ENCODE peak calls at places on chromosomes 16 and 17, in nine cellular contexts. One of them, this sample, is unnamed.

GRCh38 chr17:42340691-42341127 is 47.5 kb downstream of the STAT3 start:
- DNase-seq in endodermal cell: no peak
- DNase-seq in BE2C: no peak
- DNase-seq in upper lobe of right lung: no peak
- DNase-seq in uterus: no peak
- DNase-seq in vagina: no peak
- DNase-seq in endothelial cell of umbilical vein: no peak
- DNase-seq in skeletal muscle cell: no peak
- DNase-seq in fibroblast of lung: no peak
- DNase-seq in this sample: no peak

GRCh38 chr16:46844771-46845170 is 13.8 kb upstream of the C16orf87 start:
- DNase-seq in endodermal cell: peak
- DNase-seq in BE2C: no peak
- DNase-seq in upper lobe of right lung: no peak
- DNase-seq in uterus: no peak
- DNase-seq in vagina: no peak
- DNase-seq in endothelial cell of umbilical vein: no peak
- DNase-seq in skeletal muscle cell: no peak
- DNase-seq in fibroblast of lung: peak
- DNase-seq in this sample: no peak

GRCh38 chr16:87978127-87978526 is 26.9 kb downstream of the BANP start:
- DNase-seq in endodermal cell: no peak
- DNase-seq in BE2C: no peak
- DNase-seq in upper lobe of right lung: no peak
- DNase-seq in uterus: no peak
- DNase-seq in vagina: no peak
- DNase-seq in endothelial cell of umbilical vein: no peak
- DNase-seq in skeletal muscle cell: no peak
- DNase-seq in fibroblast of lung: no peak
- DNase-seq in this sample: no peak

GRCh38 chr16:11550651-11551498 is 35.8 kb downstream of the LITAF start:
- DNase-seq in endodermal cell: no peak
- DNase-seq in BE2C: no peak
- DNase-seq in upper lobe of right lung: no peak
- DNase-seq in uterus: no peak
- DNase-seq in vagina: no peak
- DNase-seq in endothelial cell of umbilical vein: no peak
- DNase-seq in skeletal muscle cell: no peak
- DNase-seq in fibroblast of lung: no peak
- DNase-seq in this sample: no peak

GRCh38 chr16:22785552-22785951 is 28.4 kb upstream of the HS3ST2 start:
- DNase-seq in endodermal cell: no peak
- DNase-seq in BE2C: no peak
- DNase-seq in upper lobe of right lung: no peak
- DNase-seq in uterus: no peak
- DNase-seq in vagina: no peak
- DNase-seq in endothelial cell of umbilical vein: no peak
- DNase-seq in skeletal muscle cell: no peak
- DNase-seq in fibroblast of lung: no peak
- DNase-seq in this sample: no peak

GRCh38 chr16:86584071-86584685 is 5.8 kb downstream of the FOXL1 start:
- DNase-seq in endodermal cell: no peak
- DNase-seq in BE2C: no peak
- DNase-seq in upper lobe of right lung: no peak
- DNase-seq in uterus: no peak
- DNase-seq in vagina: no peak
- DNase-seq in endothelial cell of umbilical vein: no peak
- DNase-seq in skeletal muscle cell: no peak
- DNase-seq in fibroblast of lung: no peak
- DNase-seq in this sample: no peak

GRCh38 chr17:32763855-32764439 is 113.0 kb downstream of the MYO1D start:
- DNase-seq in endodermal cell: no peak
- DNase-seq in BE2C: no peak
- DNase-seq in upper lobe of right lung: no peak
- DNase-seq in uterus: no peak
- DNase-seq in vagina: no peak
- DNase-seq in endothelial cell of umbilical vein: no peak
- DNase-seq in skeletal muscle cell: no peak
- DNase-seq in fibroblast of lung: no peak
- DNase-seq in this sample: no peak

GRCh38 chr17:81870155-81870977 is 771 bp downstream of the ARHGDIA start:
- DNase-seq in endodermal cell: peak
- DNase-seq in BE2C: peak
- DNase-seq in upper lobe of right lung: peak
- DNase-seq in uterus: peak
- DNase-seq in vagina: no peak
- DNase-seq in endothelial cell of umbilical vein: peak
- DNase-seq in skeletal muscle cell: no peak
- DNase-seq in fibroblast of lung: peak
- DNase-seq in this sample: peak

GRCh38 chr16:78096386-78096785 is 3.1 kb upstream of the WWOX start:
- DNase-seq in endodermal cell: no peak
- DNase-seq in BE2C: no peak
- DNase-seq in upper lobe of right lung: no peak
- DNase-seq in uterus: no peak
- DNase-seq in vagina: no peak
- DNase-seq in endothelial cell of umbilical vein: no peak
- DNase-seq in skeletal muscle cell: no peak
- DNase-seq in fibroblast of lung: no peak
- DNase-seq in this sample: no peak

GRCh38 chr16:56866955-56867830 is 2.2 kb downstream of the SLC12A3 start:
- DNase-seq in endodermal cell: peak
- DNase-seq in BE2C: peak
- DNase-seq in upper lobe of right lung: no peak
- DNase-seq in uterus: peak
- DNase-seq in vagina: no peak
- DNase-seq in endothelial cell of umbilical vein: peak
- DNase-seq in skeletal muscle cell: no peak
- DNase-seq in fibroblast of lung: peak
- DNase-seq in this sample: peak

GRCh38 chr17:45410144-45411091 is 22.3 kb downstream of the ARHGAP27 start:
- DNase-seq in endodermal cell: peak
- DNase-seq in BE2C: no peak
- DNase-seq in upper lobe of right lung: no peak
- DNase-seq in uterus: no peak
- DNase-seq in vagina: no peak
- DNase-seq in endothelial cell of umbilical vein: no peak
- DNase-seq in skeletal muscle cell: no peak
- DNase-seq in fibroblast of lung: no peak
- DNase-seq in this sample: no peak

GRCh38 chr17:7004398-7005253 is 7.8 kb upstream of the RNASEK start:
- DNase-seq in endodermal cell: peak
- DNase-seq in BE2C: no peak
- DNase-seq in upper lobe of right lung: no peak
- DNase-seq in uterus: no peak
- DNase-seq in vagina: no peak
- DNase-seq in endothelial cell of umbilical vein: peak
- DNase-seq in skeletal muscle cell: no peak
- DNase-seq in fibroblast of lung: no peak
- DNase-seq in this sample: peak

GRCh38 chr17:63961355-63962207 is 11.1 kb downstream of the SCN4A start:
- DNase-seq in endodermal cell: peak
- DNase-seq in BE2C: peak
- DNase-seq in upper lobe of right lung: peak
- DNase-seq in uterus: peak
- DNase-seq in vagina: no peak
- DNase-seq in endothelial cell of umbilical vein: peak
- DNase-seq in skeletal muscle cell: no peak
- DNase-seq in fibroblast of lung: peak
- DNase-seq in this sample: peak
- H3K4me3 ChIP-seq in endodermal cell: peak
- H3K4me3 ChIP-seq in BE2C: peak
- H3K4me3 ChIP-seq in upper lobe of right lung: peak
- H3K4me3 ChIP-seq in uterus: no peak
- H3K4me3 ChIP-seq in vagina: peak
- H3K4me3 ChIP-seq in endothelial cell of umbilical vein: no peak
- H3K4me3 ChIP-seq in skeletal muscle cell: peak
- H3K4me3 ChIP-seq in fibroblast of lung: no peak
- H3K4me3 ChIP-seq in this sample: peak

GRCh38 chr16:65318138-65318537 is 196.3 kb upstream of the CDH11 start:
- DNase-seq in endodermal cell: peak
- DNase-seq in BE2C: peak
- DNase-seq in upper lobe of right lung: no peak
- DNase-seq in uterus: no peak
- DNase-seq in vagina: no peak
- DNase-seq in endothelial cell of umbilical vein: no peak
- DNase-seq in skeletal muscle cell: no peak
- DNase-seq in fibroblast of lung: no peak
- DNase-seq in this sample: no peak
- H3K4me3 ChIP-seq in endodermal cell: no peak
- H3K4me3 ChIP-seq in BE2C: no peak
- H3K4me3 ChIP-seq in upper lobe of right lung: no peak
- H3K4me3 ChIP-seq in uterus: no peak
- H3K4me3 ChIP-seq in vagina: no peak
- H3K4me3 ChIP-seq in endothelial cell of umbilical vein: no peak
- H3K4me3 ChIP-seq in skeletal muscle cell: no peak
- H3K4me3 ChIP-seq in fibroblast of lung: no peak
- H3K4me3 ChIP-seq in this sample: no peak

DNA sequence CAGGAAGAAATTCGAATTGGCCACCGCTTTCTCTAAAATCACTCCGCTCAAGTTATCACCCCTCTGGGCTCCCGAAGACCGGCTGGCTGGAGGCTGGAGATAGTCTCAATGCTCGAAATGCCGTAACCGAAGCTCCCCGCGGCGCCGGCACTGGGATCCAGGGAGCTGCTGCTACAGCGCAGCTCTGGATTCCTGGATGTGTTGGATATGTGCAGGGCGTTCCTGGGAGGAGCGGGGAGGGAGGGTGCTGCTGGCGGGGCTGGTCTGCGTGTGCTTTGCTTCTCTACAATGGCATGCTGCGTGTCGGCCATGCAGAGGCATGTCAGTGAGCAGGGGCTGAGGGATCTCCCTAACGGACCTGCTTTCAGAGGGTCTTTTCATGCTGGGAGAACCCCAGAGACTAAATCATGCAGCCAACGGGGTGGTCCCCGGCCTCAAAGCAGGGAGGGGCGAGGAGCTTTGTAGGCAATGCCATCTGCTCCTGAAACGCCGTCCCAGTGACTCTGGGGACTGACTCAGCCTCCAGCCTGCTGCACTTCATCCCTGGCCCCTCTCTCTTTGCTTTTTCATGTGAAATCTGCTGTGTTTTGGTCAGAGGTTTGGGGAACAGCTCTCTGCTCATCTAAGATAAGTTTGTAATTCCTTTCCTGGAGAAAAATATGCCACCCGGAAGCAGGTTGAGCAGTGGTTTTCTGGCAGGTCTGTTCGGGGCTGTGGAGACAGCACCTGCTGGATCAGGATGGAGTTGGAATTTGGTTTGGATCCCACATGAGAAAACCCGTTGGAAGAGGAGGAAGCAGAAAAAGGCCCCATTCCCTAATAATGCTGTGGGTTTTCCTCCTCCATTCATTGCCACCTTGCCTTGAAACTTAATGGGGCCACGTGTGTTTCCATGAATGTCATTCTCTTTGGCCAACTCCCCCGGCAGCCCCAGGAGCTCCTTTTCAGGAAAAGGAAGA is 311.4 kb downstream of the SEC14L1 start:
- DNase-seq in endodermal cell: peak
- DNase-seq in BE2C: peak
- DNase-seq in upper lobe of right lung: peak
- DNase-seq in uterus: peak
- DNase-seq in vagina: no peak
- DNase-seq in endothelial cell of umbilical vein: peak
- DNase-seq in skeletal muscle cell: no peak
- DNase-seq in fibroblast of lung: peak
- DNase-seq in this sample: peak
- H3K4me3 ChIP-seq in endodermal cell: peak
- H3K4me3 ChIP-seq in BE2C: peak
- H3K4me3 ChIP-seq in upper lobe of right lung: peak
- H3K4me3 ChIP-seq in uterus: peak
- H3K4me3 ChIP-seq in vagina: peak
- H3K4me3 ChIP-seq in endothelial cell of umbilical vein: peak
- H3K4me3 ChIP-seq in skeletal muscle cell: peak
- H3K4me3 ChIP-seq in fibroblast of lung: peak
- H3K4me3 ChIP-seq in this sample: peak

GRCh38 chr16:8679156-8679555 is 4.7 kb downstream of the ABAT start:
- DNase-seq in endodermal cell: no peak
- DNase-seq in BE2C: no peak
- DNase-seq in upper lobe of right lung: no peak
- DNase-seq in uterus: no peak
- DNase-seq in vagina: no peak
- DNase-seq in endothelial cell of umbilical vein: no peak
- DNase-seq in skeletal muscle cell: no peak
- DNase-seq in fibroblast of lung: no peak
- DNase-seq in this sample: no peak

GRCh38 chr16:8677481-8677880 is 3.1 kb downstream of the ABAT start:
- DNase-seq in endodermal cell: no peak
- DNase-seq in BE2C: peak
- DNase-seq in upper lobe of right lung: no peak
- DNase-seq in uterus: no peak
- DNase-seq in vagina: no peak
- DNase-seq in endothelial cell of umbilical vein: no peak
- DNase-seq in skeletal muscle cell: no peak
- DNase-seq in fibroblast of lung: no peak
- DNase-seq in this sample: no peak

GRCh38 chr16:8676737-8677375 is 2.4 kb downstream of the ABAT start:
- DNase-seq in endodermal cell: no peak
- DNase-seq in BE2C: no peak
- DNase-seq in upper lobe of right lung: no peak
- DNase-seq in uterus: no peak
- DNase-seq in vagina: no peak
- DNase-seq in endothelial cell of umbilical vein: no peak
- DNase-seq in skeletal muscle cell: no peak
- DNase-seq in fibroblast of lung: no peak
- DNase-seq in this sample: no peak

GRCh38 chr16:8676160-8676547 is 1.7 kb downstream of the ABAT start:
- DNase-seq in endodermal cell: no peak
- DNase-seq in BE2C: no peak
- DNase-seq in upper lobe of right lung: no peak
- DNase-seq in uterus: no peak
- DNase-seq in vagina: no peak
- DNase-seq in endothelial cell of umbilical vein: no peak
- DNase-seq in skeletal muscle cell: no peak
- DNase-seq in fibroblast of lung: no peak
- DNase-seq in this sample: no peak

DNA sequence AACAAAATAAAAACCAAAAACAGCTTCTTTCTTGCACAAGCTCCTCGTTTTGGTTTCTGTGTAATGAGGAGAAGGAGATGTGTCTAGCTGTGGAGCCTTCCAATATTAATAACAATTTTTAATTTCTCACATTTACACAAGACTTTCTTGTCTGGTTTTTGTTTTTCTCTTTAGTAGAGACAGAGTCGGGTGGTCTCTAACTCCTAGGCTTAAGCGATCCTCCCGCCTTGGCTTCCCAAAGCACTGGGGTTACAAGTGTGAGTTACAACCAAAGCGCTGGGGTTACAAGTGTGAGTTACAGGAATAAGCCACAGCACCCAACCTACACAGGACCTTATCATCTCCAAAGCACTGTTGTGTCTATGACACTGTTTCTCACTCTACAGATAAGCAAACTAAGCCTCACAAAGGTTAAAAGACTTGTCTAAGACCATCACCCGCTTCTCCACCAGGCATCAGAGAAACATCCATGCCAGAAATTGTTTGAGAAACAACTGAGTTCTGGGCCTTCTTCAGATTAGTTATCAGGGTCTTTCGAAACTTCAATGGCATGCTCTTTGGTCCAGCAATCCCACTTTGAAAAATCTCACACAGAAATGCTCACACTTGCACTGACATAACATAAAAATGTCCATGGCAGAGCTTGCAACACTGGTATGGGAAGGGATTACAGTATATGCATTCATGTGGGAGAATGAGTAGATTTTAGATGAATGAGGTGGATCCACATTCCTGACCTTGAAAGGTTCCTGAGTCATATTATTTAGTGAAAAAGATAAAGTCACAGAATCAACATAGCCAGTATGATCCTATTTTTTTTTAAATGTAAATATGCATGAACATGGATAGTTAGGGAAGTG is 3.9 kb downstream of the ABAT start:
- DNase-seq in endodermal cell: no peak
- DNase-seq in BE2C: no peak
- DNase-seq in upper lobe of right lung: no peak
- DNase-seq in uterus: no peak
- DNase-seq in vagina: no peak
- DNase-seq in endothelial cell of umbilical vein: no peak
- DNase-seq in skeletal muscle cell: peak
- DNase-seq in fibroblast of lung: peak
- DNase-seq in this sample: no peak
- H3K4me3 ChIP-seq in endodermal cell: no peak
- H3K4me3 ChIP-seq in BE2C: no peak
- H3K4me3 ChIP-seq in upper lobe of right lung: no peak
- H3K4me3 ChIP-seq in uterus: no peak
- H3K4me3 ChIP-seq in vagina: no peak
- H3K4me3 ChIP-seq in endothelial cell of umbilical vein: no peak
- H3K4me3 ChIP-seq in skeletal muscle cell: no peak
- H3K4me3 ChIP-seq in fibroblast of lung: no peak
- H3K4me3 ChIP-seq in this sample: no peak

This sample was measured in A673.